ENCODE peak calls at places on chromosomes 3 and 15, in six cellular contexts. E, A, B, X, F and V are unnamed samples.

GRCh38 chr3:100438623-100438974 is 37.3 kb downstream of the LNP1 start:
- DNase-seq in B (no peak), X (no peak), E (no peak), A (no peak), F (no peak), V (no peak)

GRCh38 chr3:85148056-85148455 is 189.3 kb downstream of the CADM2 start:
- DNase-seq in B (no peak), E (no peak), F (no peak), A (no peak), X (no peak), V (no peak)

GRCh38 chr3:171854649-171855305 is 11.6 kb downstream of the TMEM212 start:
- DNase-seq in B (peak; percentile 5), E (no peak), F (no peak), A (no peak), X (peak; percentile 22), V (no peak)

GRCh38 chr3:194311000-194311399 is 40.1 kb downstream of the CPN2 start:
- DNase-seq in F (no peak), X (no peak), B (no peak), A (no peak), E (no peak), V (no peak)

GRCh38 chr15:67879440-67880129 is 39.7 kb upstream of the RNU6-1 start:
- DNase-seq in A (no peak), F (no peak), E (no peak), X (no peak), B (no peak), V (no peak)

GRCh38 chr3:150497956-150498355 is 48.3 kb downstream of the SERP1 start:
- DNase-seq in X (peak; percentile 90), B (peak; percentile 88), F (no peak), A (no peak), E (no peak), V (no peak)

GRCh38 chr3:10437272-10437994 is 68.0 kb downstream of the ATP2B2 start:
- DNase-seq in F (no peak), A (no peak), B (no peak), E (no peak), X (peak; percentile 10), V (no peak)

GRCh38 chr3:135084976-135085375 is 289.9 kb downstream of the EPHB1 start:
- DNase-seq in B (no peak), F (no peak), E (no peak), X (no peak), A (no peak), V (no peak)

GRCh38 chr3:49411550-49411967 is 217 bp downstream of the RHOA start:
- DNase-seq in B (no peak), E (peak; percentile 78), A (peak; percentile 66), F (peak; percentile 55), X (no peak), V (peak; percentile 32)

GRCh38 chr15:89419370-89419984 is 76.9 kb downstream of the RHCG start:
- DNase-seq in F (no peak), B (no peak), E (peak; percentile 61), A (peak; percentile 56), X (peak; percentile 48), V (no peak)

GRCh38 chr15:48559270-48559669 is 86.2 kb downstream of the FBN1 start:
- DNase-seq in E (peak; percentile 41), F (no peak), B (no peak), X (no peak), A (peak; percentile 30), V (no peak)

GRCh38 chr3:169980055-169980454 is 13.4 kb downstream of the SEC62 start:
- DNase-seq in F (no peak), X (no peak), B (peak; percentile 44), E (no peak), A (no peak), V (no peak)

GRCh38 chr3:130700541-130700940 is 46.1 kb downstream of the PIK3R4 start:
- DNase-seq in A (no peak), E (no peak), X (no peak), F (no peak), B (no peak), V (peak; percentile 18)

GRCh38 chr3:144028798-144029411 is 57.3 kb downstream of the DIPK2A start:
- DNase-seq in X (no peak), A (no peak), F (no peak), E (no peak), B (no peak), V (no peak)

GRCh38 chr15:31522056-31522455 is 195.4 kb downstream of the KLF13 start:
- DNase-seq in B (no peak), A (no peak), X (no peak), E (no peak), F (peak; percentile 24), V (no peak)

GRCh38 chr3:143536817-143537535 is 311.3 kb downstream of the SLC9A9 start:
- DNase-seq in F (no peak), A (peak; percentile 48), B (no peak), E (no peak), X (no peak), V (no peak)

GRCh38 chr3:41163399-41163798 is 35.9 kb upstream of the CTNNB1 start:
- DNase-seq in F (no peak), X (no peak), E (no peak), B (no peak), A (no peak), V (no peak)

GRCh38 chr15:51025454-51025846 is 69.3 kb downstream of the TNFAIP8L3 start:
- DNase-seq in F (no peak), X (no peak), A (no peak), E (no peak), B (no peak), V (no peak)
- H3K27ac ChIP-seq in F (no peak overlapping the region), X (no peak overlapping the region), A (no peak overlapping the region), E (peak overlapping the region; percentile 77), B (no peak overlapping the region), V (no peak overlapping the region)

GRCh38 chr3:97972976-97973375 is 745 bp upstream of the RIOX2 start:
- DNase-seq in A (no peak), B (no peak), E (no peak), X (no peak), F (no peak), V (no peak)

GRCh38 chr3:97974996-97975395 is 2.8 kb upstream of the RIOX2 start:
- DNase-seq in E (no peak), F (no peak), A (no peak), B (no peak), X (no peak), V (no peak)

GRCh38 chr3:97979610-97980009 is 7.4 kb upstream of the RIOX2 start:
- DNase-seq in X (no peak), A (peak; percentile 25), B (no peak), E (no peak), F (no peak), V (no peak)

GRCh38 chr3:97971679-97972567 is at the start of gene RIOX2:
- DNase-seq in B (peak; percentile 99), A (peak; percentile 75), E (peak; percentile 87), F (peak; percentile 77), X (peak; percentile 82), V (peak; percentile 76)

DNA sequence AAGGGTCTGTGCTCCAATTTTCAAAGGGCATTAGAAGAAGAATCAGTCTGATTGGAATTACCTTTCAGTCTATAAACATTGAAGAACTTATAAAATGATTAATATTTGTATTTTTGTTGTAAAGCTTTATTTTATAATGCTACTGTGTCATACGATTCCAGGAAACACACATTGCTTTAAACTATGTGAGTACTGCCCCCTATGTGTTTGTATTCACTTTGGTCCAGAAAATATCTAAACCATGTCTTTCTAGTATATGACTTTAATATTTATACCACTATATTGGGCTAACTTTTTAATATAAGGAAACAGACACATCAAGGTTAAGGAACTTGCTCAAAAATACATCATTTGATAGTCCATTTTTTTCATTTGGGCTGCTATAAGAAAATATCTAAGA is 3.2 kb upstream of the RIOX2 start:
- DNase-seq in E (no peak), A (no peak), F (no peak), X (peak; percentile 25), B (no peak), V (no peak)
- TF ChIP-seq CTCF in E (no peak), A (no peak), F (no peak), X (peak; percentile 58), B (peak; percentile 44), V (no peak)

DNA sequence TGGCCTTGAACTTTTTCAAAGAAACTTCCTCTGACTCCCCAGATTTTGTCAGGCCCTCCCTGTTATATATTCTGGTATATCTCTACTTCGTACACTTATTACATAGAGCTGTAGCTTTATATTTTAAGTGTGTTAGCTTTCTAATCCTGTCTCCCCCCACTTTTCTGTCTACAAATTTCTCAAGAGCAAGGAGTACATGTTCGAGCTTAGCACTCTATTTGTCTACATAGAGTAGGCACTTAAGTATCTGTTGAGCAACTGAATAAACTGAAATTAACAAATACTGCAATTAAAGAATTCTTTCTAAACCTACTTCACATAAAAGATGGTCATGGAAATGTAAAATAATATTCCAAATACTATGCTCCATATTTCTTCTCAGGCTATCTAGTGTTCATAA is 39.4 kb downstream of the UACA start:
- DNase-seq in X (no peak), A (no peak), E (no peak), F (no peak), B (no peak), V (no peak)
- H3K4me1 ChIP-seq in X (no peaks in the 10 kb centered on the region), A (peaks cover 44% of the 10 kb centered on the region), E (peaks cover 54% of the 10 kb centered on the region), F (no peaks in the 10 kb centered on the region), B (no peaks in the 10 kb centered on the region), V (peaks cover 68% of the 10 kb centered on the region)

GRCh38 chr15:100928632-100929280 is 9.6 kb downstream of the LRRK1 start:
- DNase-seq in A (no peak), F (no peak), B (peak; percentile 46), X (peak; percentile 77), E (no peak), V (no peak)
- H3K27ac ChIP-seq in A (no peak overlapping the region), F (no peak overlapping the region), B (no peak overlapping the region), X (no peak overlapping the region), E (no peak overlapping the region), V (no peak overlapping the region)

GRCh38 chr15:74817370-74817737 is 4.7 kb downstream of the LMAN1L start:
- DNase-seq in E (peak; percentile 86), X (peak; percentile 75), A (peak; percentile 42), F (no peak), B (peak; percentile 75), V (peak; percentile 80)
- TF ChIP-seq CTCF in E (peak; percentile 35), X (peak; percentile 60), A (no peak), F (no peak), B (no peak), V (peak; percentile 57)

GRCh38 chr3:53616971-53617892 is 122.8 kb downstream of the CACNA1D start:
- DNase-seq in A (no peak), X (no peak), F (no peak), E (no peak), B (no peak), V (no peak)
- H3K4me1 ChIP-seq in A (no peaks in the 10 kb centered on the region), X (no peaks in the 10 kb centered on the region), F (no peaks in the 10 kb centered on the region), E (no peaks in the 10 kb centered on the region), B (no peaks in the 10 kb centered on the region), V (no peaks in the 10 kb centered on the region)

GRCh38 chr3:195806211-195806915 is 5.4 kb downstream of the MUC4 start:
- DNase-seq in X (no peak), B (no peak), F (no peak), E (no peak), A (no peak), V (no peak)

GRCh38 chr3:195806916-195807231 is 4.9 kb downstream of the MUC4 start:
- DNase-seq in X (no peak), B (no peak), A (no peak), F (no peak), E (no peak), V (no peak)

GRCh38 chr3:195809291-195809785 is 2.4 kb downstream of the MUC4 start:
- DNase-seq in B (no peak), A (no peak), E (no peak), X (no peak), F (no peak), V (no peak)

GRCh38 chr3:195808741-195809290 is 2.9 kb downstream of the MUC4 start:
- DNase-seq in E (no peak), X (no peak), A (no peak), B (no peak), F (no peak), V (no peak)

GRCh38 chr3:195807681-195808121 is 4.0 kb downstream of the MUC4 start:
- DNase-seq in X (no peak), B (no peak), A (no peak), F (no peak), E (no peak), V (no peak)
- H3K27ac ChIP-seq in X (no peak overlapping the region), B (no peak overlapping the region), A (no peak overlapping the region), F (no peak overlapping the region), E (no peak overlapping the region), V (no peak overlapping the region)